ENCODE peak calls at places on chromosomes 6 and 20, in eight cellular contexts. One of them, this sample, is unnamed.

GRCh38 chr20:1867495-1868260 is 27.5 kb upstream of the SIRPA start:
- DNase-seq in spleen: no peak
- DNase-seq in fibroblast of lung: no peak
- DNase-seq in BE2C: no peak
- DNase-seq in body of pancreas: no peak
- DNase-seq in IMR-90: no peak
- DNase-seq in HFF-Myc: no peak
- DNase-seq in hepatocyte: no peak
- DNase-seq in this sample: no peak

GRCh38 chr20:47370850-47371782 is 14.6 kb upstream of the ZMYND8 start:
- DNase-seq in spleen: peak; percentile 6
- DNase-seq in fibroblast of lung: no peak
- DNase-seq in BE2C: no peak
- DNase-seq in body of pancreas: no peak
- DNase-seq in IMR-90: no peak
- DNase-seq in HFF-Myc: no peak
- DNase-seq in hepatocyte: no peak
- DNase-seq in this sample: no peak

GRCh38 chr6:144675231-144675861 is 390.2 kb downstream of the UTRN start:
- DNase-seq in spleen: no peak
- DNase-seq in fibroblast of lung: peak; percentile 82
- DNase-seq in BE2C: peak; percentile 28
- DNase-seq in body of pancreas: peak; percentile 62
- DNase-seq in IMR-90: peak; percentile 52
- DNase-seq in HFF-Myc: no peak
- DNase-seq in hepatocyte: peak; percentile 34
- DNase-seq in this sample: peak; percentile 31

GRCh38 chr6:43009124-43009523 is 4.6 kb downstream of the MEA1 start:
- DNase-seq in spleen: no peak
- DNase-seq in fibroblast of lung: peak; percentile 28
- DNase-seq in BE2C: peak; percentile 76
- DNase-seq in body of pancreas: peak; percentile 43
- DNase-seq in IMR-90: peak; percentile 27
- DNase-seq in HFF-Myc: no peak
- DNase-seq in hepatocyte: peak; percentile 63
- DNase-seq in this sample: peak; percentile 43

GRCh38 chr6:47179286-47179685 is 130.4 kb downstream of the TNFRSF21 start:
- DNase-seq in spleen: no peak
- DNase-seq in fibroblast of lung: no peak
- DNase-seq in BE2C: no peak
- DNase-seq in body of pancreas: no peak
- DNase-seq in IMR-90: no peak
- DNase-seq in HFF-Myc: no peak
- DNase-seq in hepatocyte: no peak
- DNase-seq in this sample: no peak

GRCh38 chr6:148611213-148611612 is 135.6 kb upstream of the UST start:
- DNase-seq in spleen: no peak
- DNase-seq in fibroblast of lung: peak; percentile 67
- DNase-seq in BE2C: no peak
- DNase-seq in body of pancreas: peak; percentile 42
- DNase-seq in IMR-90: no peak
- DNase-seq in HFF-Myc: no peak
- DNase-seq in hepatocyte: peak; percentile 13
- DNase-seq in this sample: peak; percentile 92

GRCh38 chr6:2935566-2936291 is 32.6 kb upstream of the SERPINB9 start:
- DNase-seq in spleen: peak; percentile 76
- DNase-seq in fibroblast of lung: no peak
- DNase-seq in BE2C: no peak
- DNase-seq in body of pancreas: no peak
- DNase-seq in IMR-90: no peak
- DNase-seq in HFF-Myc: no peak
- DNase-seq in hepatocyte: no peak
- DNase-seq in this sample: no peak

GRCh38 chr6:23181301-23182110 is 612.1 kb downstream of the HDGFL1 start:
- DNase-seq in spleen: no peak
- DNase-seq in fibroblast of lung: no peak
- DNase-seq in BE2C: peak; percentile 11
- DNase-seq in body of pancreas: no peak
- DNase-seq in IMR-90: no peak
- DNase-seq in HFF-Myc: no peak
- DNase-seq in hepatocyte: no peak
- DNase-seq in this sample: no peak

GRCh38 chr6:109961666-109962065 is 16.4 kb upstream of the GPR6 start:
- DNase-seq in spleen: no peak
- DNase-seq in fibroblast of lung: no peak
- DNase-seq in BE2C: no peak
- DNase-seq in body of pancreas: no peak
- DNase-seq in IMR-90: no peak
- DNase-seq in HFF-Myc: no peak
- DNase-seq in hepatocyte: no peak
- DNase-seq in this sample: no peak

GRCh38 chr6:146258206-146258605 is 229.3 kb downstream of the GRM1 start:
- DNase-seq in spleen: no peak
- DNase-seq in fibroblast of lung: no peak
- DNase-seq in BE2C: no peak
- DNase-seq in body of pancreas: no peak
- DNase-seq in IMR-90: no peak
- DNase-seq in HFF-Myc: no peak
- DNase-seq in hepatocyte: no peak
- DNase-seq in this sample: no peak

GRCh38 chr6:53411451-53411850 is 62.7 kb upstream of the ELOVL5 start:
- DNase-seq in spleen: no peak
- DNase-seq in fibroblast of lung: no peak
- DNase-seq in BE2C: no peak
- DNase-seq in body of pancreas: no peak
- DNase-seq in IMR-90: peak; percentile 37
- DNase-seq in HFF-Myc: no peak
- DNase-seq in hepatocyte: peak; percentile 22
- DNase-seq in this sample: peak; percentile 42

GRCh38 chr20:32621071-32621913 is 36.2 kb upstream of the NOL4L start:
- DNase-seq in spleen: no peak
- DNase-seq in fibroblast of lung: no peak
- DNase-seq in BE2C: no peak
- DNase-seq in body of pancreas: no peak
- DNase-seq in IMR-90: no peak
- DNase-seq in HFF-Myc: no peak
- DNase-seq in hepatocyte: peak; percentile 95
- DNase-seq in this sample: no peak

DNA sequence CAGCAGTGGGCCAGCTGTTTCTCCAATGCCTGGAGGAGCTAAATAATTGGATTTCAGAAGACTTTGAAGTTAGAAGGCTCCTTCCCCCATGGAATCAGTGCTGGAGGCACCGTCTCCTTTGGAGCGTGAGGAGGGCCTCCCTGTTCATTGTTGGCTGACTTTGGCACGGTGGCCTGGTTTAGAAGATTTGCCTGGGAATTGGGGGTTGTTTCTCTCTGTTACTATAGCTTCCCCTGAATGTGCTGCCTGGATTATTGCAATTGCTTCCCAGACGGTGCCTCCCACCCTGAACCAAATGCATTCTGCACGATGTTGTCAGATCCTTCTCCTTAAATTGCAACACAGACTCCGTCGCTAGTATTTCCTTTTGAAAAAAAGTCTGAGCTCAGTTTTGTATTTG is 27.7 kb upstream of the KCNG1 start:
- DNase-seq in spleen: peak; percentile 20
- DNase-seq in fibroblast of lung: no peak
- DNase-seq in BE2C: no peak
- DNase-seq in body of pancreas: no peak
- DNase-seq in IMR-90: no peak
- DNase-seq in HFF-Myc: no peak
- DNase-seq in hepatocyte: no peak
- DNase-seq in this sample: no peak
- H3K4me3 ChIP-seq in spleen: no peak overlapping the region
- H3K4me3 ChIP-seq in fibroblast of lung: no peak overlapping the region
- H3K4me3 ChIP-seq in BE2C: no peak overlapping the region
- H3K4me3 ChIP-seq in body of pancreas: no peak overlapping the region
- H3K4me3 ChIP-seq in IMR-90: no peak overlapping the region
- H3K4me3 ChIP-seq in HFF-Myc: no peak overlapping the region
- H3K4me3 ChIP-seq in hepatocyte: no peak overlapping the region
- H3K4me3 ChIP-seq in this sample: no peak overlapping the region

DNA sequence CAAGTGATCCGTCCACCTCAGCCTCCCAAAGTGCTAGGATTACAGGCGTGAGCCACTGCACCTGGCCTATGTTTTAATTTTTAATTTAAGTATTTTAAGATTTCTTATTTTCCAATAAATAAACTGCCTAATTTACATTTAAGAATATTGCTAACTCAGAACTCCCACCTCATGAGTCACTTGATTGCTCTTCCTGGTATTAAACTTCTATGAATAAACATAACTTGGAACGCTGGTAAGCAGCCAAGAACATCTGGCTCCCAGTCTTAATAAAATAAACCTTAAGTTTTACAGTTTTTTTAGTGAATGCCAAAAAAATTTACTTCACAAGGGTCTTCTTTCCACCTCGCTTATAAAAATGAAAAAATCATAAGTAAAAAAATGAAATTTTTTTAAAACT is 42.3 kb downstream of the OLIG3 start:
- DNase-seq in spleen: no peak
- DNase-seq in fibroblast of lung: peak; percentile 93
- DNase-seq in BE2C: no peak
- DNase-seq in body of pancreas: no peak
- DNase-seq in IMR-90: peak; percentile 87
- DNase-seq in HFF-Myc: peak; percentile 33
- DNase-seq in hepatocyte: no peak
- DNase-seq in this sample: peak; percentile 87
- TF ChIP-seq CTCF in spleen: no peak
- TF ChIP-seq CTCF in fibroblast of lung: no peak
- TF ChIP-seq CTCF in BE2C: no peak
- TF ChIP-seq CTCF in body of pancreas: no peak
- TF ChIP-seq CTCF in IMR-90: no peak
- TF ChIP-seq CTCF in HFF-Myc: no peak
- TF ChIP-seq CTCF in hepatocyte: no peak
- TF ChIP-seq CTCF in this sample: no peak

GRCh38 chr20:11917663-11918062 is at the start of gene BTBD3:
- DNase-seq in spleen: no peak
- DNase-seq in fibroblast of lung: peak; percentile 75
- DNase-seq in BE2C: peak; percentile 35
- DNase-seq in body of pancreas: peak; percentile 90
- DNase-seq in IMR-90: peak; percentile 79
- DNase-seq in HFF-Myc: peak; percentile 31
- DNase-seq in hepatocyte: peak; percentile 39
- DNase-seq in this sample: peak; percentile 76
- H3K4me3 ChIP-seq in spleen: peak within 1 kb of the TSS; percentile 24
- H3K4me3 ChIP-seq in fibroblast of lung: peak within 1 kb of the TSS; percentile 56
- H3K4me3 ChIP-seq in BE2C: no peak within 1 kb of the TSS
- H3K4me3 ChIP-seq in body of pancreas: peak within 1 kb of the TSS; percentile 17
- H3K4me3 ChIP-seq in IMR-90: peak within 1 kb of the TSS; percentile 45
- H3K4me3 ChIP-seq in HFF-Myc: peak within 1 kb of the TSS; percentile 6
- H3K4me3 ChIP-seq in hepatocyte: peak within 1 kb of the TSS; percentile 4
- H3K4me3 ChIP-seq in this sample: peak within 1 kb of the TSS; percentile 8

GRCh38 chr20:44570369-44570768 is 12.0 kb upstream of the PKIG start:
- DNase-seq in spleen: no peak
- DNase-seq in fibroblast of lung: no peak
- DNase-seq in BE2C: no peak
- DNase-seq in body of pancreas: no peak
- DNase-seq in IMR-90: no peak
- DNase-seq in HFF-Myc: no peak
- DNase-seq in hepatocyte: no peak
- DNase-seq in this sample: no peak
- TF ChIP-seq CTCF in spleen: no peak
- TF ChIP-seq CTCF in fibroblast of lung: no peak
- TF ChIP-seq CTCF in BE2C: no peak
- TF ChIP-seq CTCF in body of pancreas: no peak
- TF ChIP-seq CTCF in IMR-90: no peak
- TF ChIP-seq CTCF in HFF-Myc: no peak
- TF ChIP-seq CTCF in hepatocyte: no peak
- TF ChIP-seq CTCF in this sample: no peak

GRCh38 chr20:20821496-20822260 is 109.2 kb upstream of the RALGAPA2 start:
- DNase-seq in spleen: no peak
- DNase-seq in fibroblast of lung: no peak
- DNase-seq in BE2C: no peak
- DNase-seq in body of pancreas: no peak
- DNase-seq in IMR-90: no peak
- DNase-seq in HFF-Myc: no peak
- DNase-seq in hepatocyte: no peak
- DNase-seq in this sample: no peak
- H3K4me3 ChIP-seq in spleen: no peak overlapping the region
- H3K4me3 ChIP-seq in fibroblast of lung: no peak overlapping the region
- H3K4me3 ChIP-seq in BE2C: no peak overlapping the region
- H3K4me3 ChIP-seq in body of pancreas: no peak overlapping the region
- H3K4me3 ChIP-seq in IMR-90: no peak overlapping the region
- H3K4me3 ChIP-seq in HFF-Myc: no peak overlapping the region
- H3K4me3 ChIP-seq in hepatocyte: no peak overlapping the region
- H3K4me3 ChIP-seq in this sample: no peak overlapping the region

DNA sequence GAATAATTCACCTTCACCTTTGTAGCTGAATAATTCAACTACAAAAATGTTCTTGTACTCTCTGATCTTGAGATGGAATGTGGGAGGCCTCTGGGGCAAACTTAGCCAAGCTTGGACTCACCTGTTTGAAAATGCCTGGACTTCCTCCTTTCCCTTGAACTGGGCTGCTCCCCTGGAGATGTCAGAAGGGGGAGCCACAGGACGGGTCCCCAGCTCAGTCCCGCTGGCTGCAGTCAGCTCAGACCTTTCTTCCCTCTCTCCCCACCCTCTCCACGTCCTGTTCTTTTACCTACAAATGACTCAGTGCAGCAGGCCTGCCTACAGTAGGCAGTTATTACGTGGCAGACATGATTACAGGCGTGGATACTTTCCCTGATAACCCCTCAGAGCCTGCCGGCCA is 131.5 kb upstream of the RALGAPA2 start:
- DNase-seq in spleen: no peak
- DNase-seq in fibroblast of lung: no peak
- DNase-seq in BE2C: no peak
- DNase-seq in body of pancreas: no peak
- DNase-seq in IMR-90: no peak
- DNase-seq in HFF-Myc: no peak
- DNase-seq in hepatocyte: peak; percentile 67
- DNase-seq in this sample: no peak
- TF ChIP-seq CTCF in spleen: no peak
- TF ChIP-seq CTCF in fibroblast of lung: no peak
- TF ChIP-seq CTCF in BE2C: no peak
- TF ChIP-seq CTCF in body of pancreas: no peak
- TF ChIP-seq CTCF in IMR-90: no peak
- TF ChIP-seq CTCF in HFF-Myc: no peak
- TF ChIP-seq CTCF in hepatocyte: peak; percentile 27
- TF ChIP-seq CTCF in this sample: no peak

GRCh38 chr6:27136978-27137814 is 110.3 kb upstream of the PRSS16 start:
- DNase-seq in spleen: no peak
- DNase-seq in fibroblast of lung: no peak
- DNase-seq in BE2C: no peak
- DNase-seq in body of pancreas: no peak
- DNase-seq in IMR-90: no peak
- DNase-seq in HFF-Myc: no peak
- DNase-seq in hepatocyte: no peak
- DNase-seq in this sample: no peak

GRCh38 chr6:27133281-27134227 is 113.9 kb upstream of the PRSS16 start:
- DNase-seq in spleen: peak; percentile 97
- DNase-seq in fibroblast of lung: peak; percentile 75
- DNase-seq in BE2C: peak; percentile 83
- DNase-seq in body of pancreas: peak; percentile 54
- DNase-seq in IMR-90: peak; percentile 78
- DNase-seq in HFF-Myc: no peak
- DNase-seq in hepatocyte: peak; percentile 86
- DNase-seq in this sample: peak; percentile 81

GRCh38 chr6:27136077-27136644 is 111.3 kb upstream of the PRSS16 start:
- DNase-seq in spleen: no peak
- DNase-seq in fibroblast of lung: no peak
- DNase-seq in BE2C: no peak
- DNase-seq in body of pancreas: no peak
- DNase-seq in IMR-90: no peak
- DNase-seq in HFF-Myc: no peak
- DNase-seq in hepatocyte: no peak
- DNase-seq in this sample: no peak

GRCh38 chr6:27132532-27133280 is 114.8 kb upstream of the PRSS16 start:
- DNase-seq in spleen: peak; percentile 96
- DNase-seq in fibroblast of lung: peak; percentile 100
- DNase-seq in BE2C: peak; percentile 89
- DNase-seq in body of pancreas: peak; percentile 95
- DNase-seq in IMR-90: peak; percentile 100
- DNase-seq in HFF-Myc: peak; percentile 100
- DNase-seq in hepatocyte: peak; percentile 96
- DNase-seq in this sample: peak; percentile 100

GRCh38 chr6:27135087-27135657 is 112.3 kb upstream of the PRSS16 start:
- DNase-seq in spleen: no peak
- DNase-seq in fibroblast of lung: no peak
- DNase-seq in BE2C: no peak
- DNase-seq in body of pancreas: no peak
- DNase-seq in IMR-90: no peak
- DNase-seq in HFF-Myc: no peak
- DNase-seq in hepatocyte: no peak
- DNase-seq in this sample: no peak
- H3K4me3 ChIP-seq in spleen: no peak overlapping the region
- H3K4me3 ChIP-seq in fibroblast of lung: no peak overlapping the region
- H3K4me3 ChIP-seq in BE2C: no peak overlapping the region
- H3K4me3 ChIP-seq in body of pancreas: no peak overlapping the region
- H3K4me3 ChIP-seq in IMR-90: no peak overlapping the region
- H3K4me3 ChIP-seq in HFF-Myc: no peak overlapping the region
- H3K4me3 ChIP-seq in hepatocyte: no peak overlapping the region
- H3K4me3 ChIP-seq in this sample: no peak overlapping the region

This sample was measured in fibroblast of mammary gland.